ENCODE peak calls at places on chromosomes 6 and 20, in six cellular contexts. L is neuronal stem cell, N is IMR-90, U is mesenchymal stem cell, J is H9, P is H1. R is an unnamed sample.

GRCh38 chr20:35311409-35311808 is 19.2 kb upstream of the FAM83C start:
- DNase-seq in L (no peak), N (peak), U (no peak), J (peak), P (no peak), R (no peak)

GRCh38 chr6:9482030-9482731 is 932.7 kb downstream of the TFAP2A start:
- DNase-seq in L (no peak), N (peak), U (peak), J (no peak), P (no peak), R (peak)

GRCh38 chr20:21522479-21523397 is 8.9 kb upstream of the NKX2-2 start:
- DNase-seq in L (no peak), N (no peak), U (no peak), J (peak), P (no peak), R (no peak)

GRCh38 chr6:144885817-144886216 is 600.7 kb downstream of the UTRN start:
- DNase-seq in L (no peak), N (no peak), U (no peak), J (no peak), P (no peak), R (no peak)

GRCh38 chr20:5569021-5569420 is 181.2 kb upstream of the SHLD1 start:
- DNase-seq in L (no peak), N (peak), U (peak), J (no peak), P (no peak), R (peak)

GRCh38 chr6:133814235-133814634 is 74.7 kb upstream of the TCF21 start:
- DNase-seq in L (no peak), N (peak), U (peak), J (no peak), P (no peak), R (no peak)

GRCh38 chr6:133646021-133646682 is 242.8 kb upstream of the TCF21 start:
- DNase-seq in L (no peak), N (peak), U (peak), J (no peak), P (no peak), R (no peak)

GRCh38 chr20:44041001-44041400 is 126.3 kb downstream of the TOX2 start:
- DNase-seq in L (no peak), N (no peak), U (no peak), J (no peak), P (no peak), R (no peak)

DNA sequence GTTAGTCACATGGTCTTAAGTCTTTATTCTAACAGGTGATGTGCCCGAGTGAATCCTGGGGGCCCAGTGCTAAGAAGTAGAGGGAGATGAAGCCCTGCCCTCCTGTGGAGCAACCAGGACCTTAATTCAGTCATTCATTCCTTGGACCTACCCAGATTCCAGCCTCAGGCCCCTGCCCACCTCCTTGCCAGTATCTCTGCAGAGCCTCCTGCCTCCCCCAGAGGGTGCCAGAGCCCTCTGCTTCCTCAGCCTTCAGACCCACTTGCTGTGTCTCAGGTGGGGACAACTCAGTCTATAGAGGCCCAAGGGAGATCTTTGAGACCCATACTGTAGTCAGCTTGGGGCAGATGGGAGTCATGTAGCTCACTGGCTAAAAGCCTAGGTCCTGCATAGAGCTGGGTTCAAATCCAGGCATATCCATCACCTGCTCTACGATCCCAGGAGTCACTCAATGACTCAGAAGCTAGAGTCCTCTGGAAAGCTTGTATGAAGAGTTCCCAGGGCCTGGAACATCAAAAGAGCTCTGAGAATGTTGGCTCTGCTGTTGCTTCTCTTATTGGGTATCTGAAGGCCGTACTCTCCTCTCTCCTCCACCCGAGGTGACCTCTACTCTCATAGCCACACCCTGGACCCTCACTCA is 3.9 kb upstream of the SIGLEC1 start:
- DNase-seq in L (peak), N (peak), U (peak), J (peak), P (peak), R (peak)
- H2AFZ ChIP-seq in L (no peak), N (peak), U (no peak), J (no peak), P (no peak), R (no peak)

GRCh38 chr6:24720131-24720603 is 1.2 kb upstream of the C6orf62 start:
- DNase-seq in L (peak), N (peak), U (peak), J (peak), P (no peak), R (peak)
- H3K23ac ChIP-seq in L (peak), N (peak), U (peak), J (no peak), P (no peak), R (no peak)

GRCh38 chr6:135504734-135505133 is 7.2 kb upstream of the AHI1 start:
- DNase-seq in L (no peak), N (no peak), U (no peak), J (no peak), P (no peak), R (no peak)

GRCh38 chr6:135505648-135506047 is 8.1 kb upstream of the AHI1 start:
- DNase-seq in L (no peak), N (no peak), U (no peak), J (no peak), P (no peak), R (no peak)

GRCh38 chr6:135503703-135504475 is 6.3 kb upstream of the AHI1 start:
- DNase-seq in L (no peak), N (peak), U (no peak), J (no peak), P (no peak), R (no peak)

GRCh38 chr6:135505222-135505621 is 7.7 kb upstream of the AHI1 start:
- DNase-seq in L (no peak), N (no peak), U (no peak), J (no peak), P (no peak), R (no peak)

DNA sequence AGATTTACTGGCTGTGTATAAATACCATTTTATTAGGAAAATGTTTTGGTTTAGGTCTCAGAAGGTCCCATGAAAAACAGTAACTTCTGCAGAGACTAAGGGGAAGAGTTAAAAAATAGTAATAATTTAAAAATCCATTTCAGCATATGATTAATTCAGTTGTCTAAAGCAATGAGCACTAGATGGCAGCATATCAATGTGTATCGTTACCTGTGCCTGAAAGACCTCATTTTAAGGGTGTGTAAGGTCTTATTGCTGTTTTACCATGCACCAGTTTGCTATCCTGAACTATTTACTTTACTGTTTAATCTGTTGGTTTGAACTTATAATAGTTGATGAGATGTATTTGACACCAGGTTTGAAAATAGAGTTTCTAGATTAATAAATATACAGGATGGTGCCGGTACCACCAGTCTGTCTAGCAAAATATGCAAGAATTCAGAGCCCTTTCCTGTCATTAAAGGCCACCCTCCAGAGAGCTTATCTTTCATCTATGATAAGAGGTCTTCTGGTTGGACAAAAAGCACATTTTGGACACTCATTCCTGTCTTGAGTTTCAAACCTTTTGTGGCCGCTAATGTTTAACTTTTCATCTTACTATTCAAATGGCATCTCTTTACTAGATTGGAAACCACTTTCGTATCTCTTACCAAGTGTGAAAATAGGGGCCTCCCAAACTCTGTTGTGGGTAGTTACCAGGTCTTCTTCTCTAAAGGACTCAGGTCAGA is 8.9 kb upstream of the AHI1 start:
- DNase-seq in L (no peak), N (peak), U (peak), J (no peak), P (no peak), R (no peak)
- H2AFZ ChIP-seq in L (no peak), N (no peak), U (no peak), J (no peak), P (no peak), R (no peak)

DNA sequence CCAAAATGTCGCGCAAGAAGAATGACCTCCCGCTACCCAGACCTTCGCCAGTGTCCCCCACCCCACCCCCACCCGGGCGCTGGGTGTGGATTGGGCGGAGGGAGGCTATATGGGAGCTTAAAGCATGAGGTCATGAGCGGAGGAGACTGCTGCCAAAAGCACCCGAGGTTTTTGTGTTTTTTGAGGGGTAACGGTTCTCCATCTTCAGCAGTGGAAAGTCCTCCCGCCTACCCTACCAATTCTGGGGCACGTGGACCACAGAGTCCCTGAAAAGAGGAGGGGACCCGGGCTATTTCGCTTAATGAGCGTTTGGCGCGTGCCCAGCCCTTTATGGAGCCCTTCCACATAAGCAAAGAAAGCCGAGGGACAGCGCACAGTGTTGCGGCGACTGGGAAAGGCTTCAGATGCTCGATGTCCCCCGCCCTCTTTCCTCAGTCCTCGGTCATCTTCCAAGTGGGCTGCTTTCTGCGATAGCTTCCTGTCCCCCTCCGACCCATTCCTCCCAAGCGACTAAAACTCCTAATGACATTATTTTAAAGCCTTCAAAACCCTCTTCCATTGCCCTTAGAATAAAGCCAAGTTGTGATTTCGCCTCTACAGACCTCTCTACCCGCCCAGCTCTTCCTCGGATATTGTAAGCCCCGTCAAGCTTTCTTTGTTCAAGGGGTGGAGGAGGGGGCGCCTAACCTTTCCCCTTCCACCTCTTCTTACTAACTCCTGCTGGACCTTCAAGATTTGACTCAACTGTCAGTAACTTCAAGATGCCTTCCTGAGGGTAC is 2.1 kb upstream of the TRERF1 start:
- DNase-seq in L (peak), N (peak), U (peak), J (peak), P (no peak), R (no peak)
- H3K23ac ChIP-seq in L (no peak), N (peak), U (peak), J (no peak), P (no peak), R (no peak)

DNA sequence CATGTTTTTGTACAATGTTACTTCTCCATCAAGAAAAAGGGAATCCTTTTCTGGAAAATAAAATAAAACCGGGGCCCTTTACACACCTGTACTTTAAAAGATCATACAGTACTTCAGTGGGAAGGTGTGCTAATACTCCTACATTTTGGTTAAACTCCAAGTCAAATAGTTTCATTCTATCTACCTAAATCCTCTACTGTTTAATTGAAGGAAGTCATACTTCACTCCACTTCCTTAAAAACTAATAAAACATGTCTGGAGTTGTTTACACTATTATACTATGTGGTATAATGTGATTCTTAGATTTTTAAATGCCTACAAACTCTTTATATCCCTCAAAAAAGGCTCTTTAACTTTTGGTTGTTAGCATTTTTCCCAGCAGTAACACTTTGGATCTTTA is 18.6 kb upstream of the HBS1L start:
- DNase-seq in L (no peak), N (no peak), U (no peak), J (no peak), P (no peak), R (no peak)
- H2AFZ ChIP-seq in L (no peak), N (no peak), U (no peak), J (no peak), P (no peak), R (no peak)